ENCODE peak calls at places on chromosome 18, in seven cellular contexts. One of them, this sample, is unnamed.

GRCh38 chr18:33495278-33495677 is 54.8 kb upstream of the CCDC178 start:
- DNase-seq in A549: no peak
- DNase-seq in K562: peak; percentile 27
- DNase-seq in IMR-90: peak; percentile 13
- DNase-seq in SK-N-SH: peak; percentile 36
- DNase-seq in HepG2: peak; percentile 24
- DNase-seq in GM12878: peak; percentile 2
- DNase-seq in this sample: peak; percentile 44

GRCh38 chr18:44453505-44453904 is 227.2 kb upstream of the SETBP1 start:
- DNase-seq in A549: no peak
- DNase-seq in K562: no peak
- DNase-seq in IMR-90: no peak
- DNase-seq in SK-N-SH: no peak
- DNase-seq in HepG2: no peak
- DNase-seq in GM12878: no peak
- DNase-seq in this sample: no peak

GRCh38 chr18:32469190-32469611 is 1.5 kb downstream of the GAREM1 start:
- DNase-seq in A549: peak; percentile 12
- DNase-seq in K562: no peak
- DNase-seq in IMR-90: peak; percentile 36
- DNase-seq in SK-N-SH: peak; percentile 66
- DNase-seq in HepG2: peak; percentile 41
- DNase-seq in GM12878: no peak
- DNase-seq in this sample: no peak

GRCh38 chr18:71223487-71223886 is 934.6 kb downstream of the SOCS6 start:
- DNase-seq in A549: no peak
- DNase-seq in K562: no peak
- DNase-seq in IMR-90: no peak
- DNase-seq in SK-N-SH: no peak
- DNase-seq in HepG2: no peak
- DNase-seq in GM12878: no peak
- DNase-seq in this sample: no peak

GRCh38 chr18:805008-805754 is 6.9 kb downstream of the YES1 start:
- DNase-seq in A549: no peak
- DNase-seq in K562: no peak
- DNase-seq in IMR-90: no peak
- DNase-seq in SK-N-SH: no peak
- DNase-seq in HepG2: no peak
- DNase-seq in GM12878: no peak
- DNase-seq in this sample: no peak

GRCh38 chr18:57768557-57769326 is 34.4 kb downstream of the ATP8B1 start:
- DNase-seq in A549: no peak
- DNase-seq in K562: no peak
- DNase-seq in IMR-90: peak; percentile 61
- DNase-seq in SK-N-SH: no peak
- DNase-seq in HepG2: no peak
- DNase-seq in GM12878: no peak
- DNase-seq in this sample: no peak

GRCh38 chr18:43886341-43886740 is 609.1 kb upstream of the SYT4 start:
- DNase-seq in A549: no peak
- DNase-seq in K562: no peak
- DNase-seq in IMR-90: no peak
- DNase-seq in SK-N-SH: no peak
- DNase-seq in HepG2: no peak
- DNase-seq in GM12878: no peak
- DNase-seq in this sample: no peak

GRCh38 chr18:63823516-63824219 is 48.5 kb downstream of the SERPINB7 start:
- DNase-seq in A549: no peak
- DNase-seq in K562: peak; percentile 6
- DNase-seq in IMR-90: peak; percentile 77
- DNase-seq in SK-N-SH: peak; percentile 14
- DNase-seq in HepG2: peak; percentile 2
- DNase-seq in GM12878: no peak
- DNase-seq in this sample: no peak

GRCh38 chr18:37564796-37565137 is 831 bp downstream of the CELF4 start:
- DNase-seq in A549: no peak
- DNase-seq in K562: peak; percentile 52
- DNase-seq in IMR-90: peak; percentile 21
- DNase-seq in SK-N-SH: peak; percentile 52
- DNase-seq in HepG2: no peak
- DNase-seq in GM12878: no peak
- DNase-seq in this sample: no peak

GRCh38 chr18:44579028-44579692 is 101.5 kb upstream of the SETBP1 start:
- DNase-seq in A549: peak; percentile 6
- DNase-seq in K562: peak; percentile 12
- DNase-seq in IMR-90: peak; percentile 63
- DNase-seq in SK-N-SH: peak; percentile 53
- DNase-seq in HepG2: peak; percentile 1
- DNase-seq in GM12878: no peak
- DNase-seq in this sample: no peak

GRCh38 chr18:76462326-76462694 is 32.7 kb downstream of the ZNF516 start:
- DNase-seq in A549: no peak
- DNase-seq in K562: peak; percentile 24
- DNase-seq in IMR-90: no peak
- DNase-seq in SK-N-SH: no peak
- DNase-seq in HepG2: no peak
- DNase-seq in GM12878: no peak
- DNase-seq in this sample: no peak

GRCh38 chr18:36673452-36673851 is 155.3 kb downstream of the TPGS2 start:
- DNase-seq in A549: no peak
- DNase-seq in K562: no peak
- DNase-seq in IMR-90: no peak
- DNase-seq in SK-N-SH: no peak
- DNase-seq in HepG2: no peak
- DNase-seq in GM12878: no peak
- DNase-seq in this sample: no peak

GRCh38 chr18:32086866-32087265 is 4.8 kb upstream of the RNF138 start:
- DNase-seq in A549: no peak
- DNase-seq in K562: no peak
- DNase-seq in IMR-90: peak; percentile 76
- DNase-seq in SK-N-SH: no peak
- DNase-seq in HepG2: no peak
- DNase-seq in GM12878: no peak
- DNase-seq in this sample: no peak

GRCh38 chr18:48085781-48086487 is 155.5 kb upstream of the SMAD2 start:
- DNase-seq in A549: no peak
- DNase-seq in K562: no peak
- DNase-seq in IMR-90: no peak
- DNase-seq in SK-N-SH: no peak
- DNase-seq in HepG2: no peak
- DNase-seq in GM12878: no peak
- DNase-seq in this sample: no peak

GRCh38 chr18:2982452-2983172 is 30.3 kb downstream of the LPIN2 start:
- DNase-seq in A549: no peak
- DNase-seq in K562: peak; percentile 49
- DNase-seq in IMR-90: no peak
- DNase-seq in SK-N-SH: no peak
- DNase-seq in HepG2: peak; percentile 68
- DNase-seq in GM12878: no peak
- DNase-seq in this sample: no peak

GRCh38 chr18:24853076-24853475 is 392.6 kb downstream of the HRH4 start:
- DNase-seq in A549: no peak
- DNase-seq in K562: no peak
- DNase-seq in IMR-90: no peak
- DNase-seq in SK-N-SH: no peak
- DNase-seq in HepG2: no peak
- DNase-seq in GM12878: no peak
- DNase-seq in this sample: no peak

GRCh38 chr18:74249181-74249968 is 42.4 kb downstream of the CYB5A start:
- DNase-seq in A549: peak; percentile 72
- DNase-seq in K562: no peak
- DNase-seq in IMR-90: peak; percentile 84
- DNase-seq in SK-N-SH: no peak
- DNase-seq in HepG2: peak; percentile 84
- DNase-seq in GM12878: no peak
- DNase-seq in this sample: no peak

GRCh38 chr18:38948436-38948835 is 1382.8 kb upstream of the CELF4 start:
- DNase-seq in A549: no peak
- DNase-seq in K562: no peak
- DNase-seq in IMR-90: no peak
- DNase-seq in SK-N-SH: no peak
- DNase-seq in HepG2: no peak
- DNase-seq in GM12878: no peak
- DNase-seq in this sample: no peak

GRCh38 chr18:61651880-61652268 is 240.9 kb downstream of the RNF152 start:
- DNase-seq in A549: no peak
- DNase-seq in K562: no peak
- DNase-seq in IMR-90: no peak
- DNase-seq in SK-N-SH: no peak
- DNase-seq in HepG2: no peak
- DNase-seq in GM12878: no peak
- DNase-seq in this sample: no peak

GRCh38 chr18:22026889-22027288 is 142.5 kb upstream of the GATA6 start:
- DNase-seq in A549: no peak
- DNase-seq in K562: no peak
- DNase-seq in IMR-90: no peak
- DNase-seq in SK-N-SH: no peak
- DNase-seq in HepG2: no peak
- DNase-seq in GM12878: no peak
- DNase-seq in this sample: no peak
- H3K4me3 ChIP-seq in A549: no peak overlapping the region
- H3K4me3 ChIP-seq in K562: no peak overlapping the region
- H3K4me3 ChIP-seq in IMR-90: no peak overlapping the region
- H3K4me3 ChIP-seq in SK-N-SH: no peak overlapping the region
- H3K4me3 ChIP-seq in HepG2: no peak overlapping the region
- H3K4me3 ChIP-seq in GM12878: no peak overlapping the region
- H3K4me3 ChIP-seq in this sample: no peak overlapping the region

GRCh38 chr18:62802523-62802922 is 87.2 kb downstream of the PHLPP1 start:
- DNase-seq in A549: no peak
- DNase-seq in K562: no peak
- DNase-seq in IMR-90: no peak
- DNase-seq in SK-N-SH: no peak
- DNase-seq in HepG2: no peak
- DNase-seq in GM12878: no peak
- DNase-seq in this sample: no peak
- TF ChIP-seq RFX5 in A549: no peak
- TF ChIP-seq RFX5 in K562: no peak
- TF ChIP-seq RFX5 in IMR-90: no peak
- TF ChIP-seq RFX5 in SK-N-SH: no peak
- TF ChIP-seq RFX5 in HepG2: no peak
- TF ChIP-seq RFX5 in GM12878: no peak
- TF ChIP-seq RFX5 in this sample: no peak

GRCh38 chr18:11995445-11996189 is 14.3 kb downstream of the IMPA2 start:
- DNase-seq in A549: peak; percentile 63
- DNase-seq in K562: peak; percentile 66
- DNase-seq in IMR-90: peak; percentile 77
- DNase-seq in SK-N-SH: peak; percentile 74
- DNase-seq in HepG2: peak; percentile 75
- DNase-seq in GM12878: no peak
- DNase-seq in this sample: no peak
- H3K27ac ChIP-seq in A549: peak overlapping the region; percentile 96
- H3K27ac ChIP-seq in K562: no peak overlapping the region
- H3K27ac ChIP-seq in IMR-90: no peak overlapping the region
- H3K27ac ChIP-seq in SK-N-SH: no peak overlapping the region
- H3K27ac ChIP-seq in HepG2: peak overlapping the region; percentile 70
- H3K27ac ChIP-seq in GM12878: no peak overlapping the region
- H3K27ac ChIP-seq in this sample: no peak overlapping the region

GRCh38 chr18:45828917-45829811 is 3.7 kb downstream of the SIGLEC15 start:
- DNase-seq in A549: no peak
- DNase-seq in K562: peak; percentile 21
- DNase-seq in IMR-90: no peak
- DNase-seq in SK-N-SH: no peak
- DNase-seq in HepG2: no peak
- DNase-seq in GM12878: no peak
- DNase-seq in this sample: peak; percentile 49
- H3K4me3 ChIP-seq in A549: no peak overlapping the region
- H3K4me3 ChIP-seq in K562: no peak overlapping the region
- H3K4me3 ChIP-seq in IMR-90: no peak overlapping the region
- H3K4me3 ChIP-seq in SK-N-SH: no peak overlapping the region
- H3K4me3 ChIP-seq in HepG2: no peak overlapping the region
- H3K4me3 ChIP-seq in GM12878: no peak overlapping the region
- H3K4me3 ChIP-seq in this sample: no peak overlapping the region

DNA sequence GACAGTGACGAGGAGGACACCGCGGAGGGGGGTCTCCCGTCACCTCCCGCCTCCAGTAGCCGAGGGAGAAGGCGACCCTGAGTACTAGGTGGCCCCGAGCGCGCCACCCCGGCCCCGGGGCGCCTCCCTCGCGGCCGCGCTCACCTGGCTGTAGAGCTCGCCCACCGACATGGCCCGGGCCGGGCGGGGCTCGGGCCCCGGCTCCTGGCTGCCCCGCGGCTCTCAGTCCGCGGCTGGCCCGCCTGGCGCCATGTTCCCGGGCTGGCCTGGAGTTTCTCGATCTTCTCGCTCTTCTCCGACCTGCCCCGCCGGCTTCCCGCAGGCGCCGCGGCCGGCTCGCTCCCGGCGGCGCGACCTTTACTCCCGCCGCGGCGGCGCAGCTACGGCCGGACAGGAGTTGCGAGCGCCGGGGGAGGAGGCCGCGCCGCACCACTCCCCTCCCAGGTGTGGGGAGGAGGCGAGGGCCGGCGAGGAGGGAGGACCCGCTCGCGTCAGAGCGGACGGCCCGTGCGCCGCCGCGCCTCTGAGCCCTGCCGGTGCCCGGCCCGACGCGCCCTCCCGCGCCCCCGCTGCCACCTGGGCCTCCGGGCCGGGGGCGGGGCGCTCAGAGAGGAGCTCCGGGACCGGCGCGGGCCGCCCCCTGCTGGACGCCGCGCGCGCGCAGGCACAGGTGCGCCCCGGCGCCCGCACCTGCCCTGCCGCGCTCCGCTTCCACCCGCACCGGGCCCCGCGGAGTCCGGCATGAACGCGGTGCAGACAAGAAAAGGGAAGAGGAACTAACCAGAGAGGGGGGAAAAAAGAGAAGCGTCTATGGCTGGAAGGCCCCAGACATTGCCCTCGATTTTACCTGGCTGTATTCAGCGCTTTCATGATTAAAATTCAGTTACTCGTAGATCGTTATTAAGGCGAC is at the start of gene MYO5B:
- DNase-seq in A549: peak; percentile 13
- DNase-seq in K562: peak; percentile 81
- DNase-seq in IMR-90: no peak
- DNase-seq in SK-N-SH: peak; percentile 86
- DNase-seq in HepG2: peak; percentile 63
- DNase-seq in GM12878: no peak
- DNase-seq in this sample: peak; percentile 86
- TF ChIP-seq RFX5 in A549: no peak
- TF ChIP-seq RFX5 in K562: no peak
- TF ChIP-seq RFX5 in IMR-90: no peak
- TF ChIP-seq RFX5 in SK-N-SH: no peak
- TF ChIP-seq RFX5 in HepG2: no peak
- TF ChIP-seq RFX5 in GM12878: no peak
- TF ChIP-seq RFX5 in this sample: no peak

GRCh38 chr18:8686556-8686955 is 18.8 kb upstream of the MTCL1 start:
- DNase-seq in A549: no peak
- DNase-seq in K562: no peak
- DNase-seq in IMR-90: no peak
- DNase-seq in SK-N-SH: no peak
- DNase-seq in HepG2: no peak
- DNase-seq in GM12878: no peak
- DNase-seq in this sample: no peak
- H3K27ac ChIP-seq in A549: no peak overlapping the region
- H3K27ac ChIP-seq in K562: no peak overlapping the region
- H3K27ac ChIP-seq in IMR-90: no peak overlapping the region
- H3K27ac ChIP-seq in SK-N-SH: no peak overlapping the region
- H3K27ac ChIP-seq in HepG2: no peak overlapping the region
- H3K27ac ChIP-seq in GM12878: no peak overlapping the region
- H3K27ac ChIP-seq in this sample: no peak overlapping the region

GRCh38 chr18:23690505-23691068 is 1.3 kb downstream of the LAMA3 start:
- DNase-seq in A549: no peak
- DNase-seq in K562: no peak
- DNase-seq in IMR-90: no peak
- DNase-seq in SK-N-SH: peak; percentile 41
- DNase-seq in HepG2: no peak
- DNase-seq in GM12878: no peak
- DNase-seq in this sample: peak; percentile 53
- H3K4me3 ChIP-seq in A549: peak overlapping the region; percentile 67
- H3K4me3 ChIP-seq in K562: no peak overlapping the region
- H3K4me3 ChIP-seq in IMR-90: no peak overlapping the region
- H3K4me3 ChIP-seq in SK-N-SH: peak overlapping the region; percentile 60
- H3K4me3 ChIP-seq in HepG2: no peak overlapping the region
- H3K4me3 ChIP-seq in GM12878: no peak overlapping the region
- H3K4me3 ChIP-seq in this sample: peak overlapping the region; percentile 68

GRCh38 chr18:78860117-78860516 is 119.5 kb upstream of the SALL3 start:
- DNase-seq in A549: no peak
- DNase-seq in K562: no peak
- DNase-seq in IMR-90: no peak
- DNase-seq in SK-N-SH: no peak
- DNase-seq in HepG2: no peak
- DNase-seq in GM12878: no peak
- DNase-seq in this sample: no peak
- TF ChIP-seq RFX5 in A549: no peak
- TF ChIP-seq RFX5 in K562: no peak
- TF ChIP-seq RFX5 in IMR-90: no peak
- TF ChIP-seq RFX5 in SK-N-SH: no peak
- TF ChIP-seq RFX5 in HepG2: no peak
- TF ChIP-seq RFX5 in GM12878: no peak
- TF ChIP-seq RFX5 in this sample: no peak